ENCODE peak calls at places on chromosomes 2 and 18, in ten cellular contexts. One of them, this sample, is unnamed.

GRCh38 chr2:198004173-198004572 is 199.8 kb downstream of the PLCL1 start:
- DNase-seq in lower lobe of right lung: no peak
- DNase-seq in epithelial cell of prostate: no peak
- DNase-seq in OCI-LY7: no peak
- DNase-seq in psoas muscle: no peak
- DNase-seq in IMR-90: no peak
- DNase-seq in fibroblast of lung: peak
- DNase-seq in MM.1S: no peak
- DNase-seq in A549: no peak
- DNase-seq in trophoblast cell: no peak
- DNase-seq in this sample: no peak

GRCh38 chr2:141555876-141556470 is 574.8 kb downstream of the LRP1B start:
- DNase-seq in lower lobe of right lung: no peak
- DNase-seq in epithelial cell of prostate: no peak
- DNase-seq in OCI-LY7: no peak
- DNase-seq in psoas muscle: no peak
- DNase-seq in IMR-90: no peak
- DNase-seq in fibroblast of lung: peak
- DNase-seq in MM.1S: no peak
- DNase-seq in A549: no peak
- DNase-seq in trophoblast cell: no peak
- DNase-seq in this sample: no peak

GRCh38 chr18:25669741-25670140 is 317.8 kb upstream of the ZNF521 start:
- DNase-seq in lower lobe of right lung: no peak
- DNase-seq in epithelial cell of prostate: no peak
- DNase-seq in OCI-LY7: no peak
- DNase-seq in psoas muscle: no peak
- DNase-seq in IMR-90: no peak
- DNase-seq in fibroblast of lung: no peak
- DNase-seq in MM.1S: no peak
- DNase-seq in A549: no peak
- DNase-seq in trophoblast cell: no peak
- DNase-seq in this sample: no peak

GRCh38 chr2:149132303-149132702 is 93.8 kb downstream of the LYPD6B start:
- DNase-seq in lower lobe of right lung: no peak
- DNase-seq in epithelial cell of prostate: no peak
- DNase-seq in OCI-LY7: no peak
- DNase-seq in psoas muscle: no peak
- DNase-seq in IMR-90: no peak
- DNase-seq in fibroblast of lung: no peak
- DNase-seq in MM.1S: no peak
- DNase-seq in A549: no peak
- DNase-seq in trophoblast cell: no peak
- DNase-seq in this sample: no peak

GRCh38 chr2:46460241-46460921 is 19.0 kb upstream of the TMEM247 start:
- DNase-seq in lower lobe of right lung: no peak
- DNase-seq in epithelial cell of prostate: no peak
- DNase-seq in OCI-LY7: no peak
- DNase-seq in psoas muscle: peak
- DNase-seq in IMR-90: no peak
- DNase-seq in fibroblast of lung: no peak
- DNase-seq in MM.1S: no peak
- DNase-seq in A549: no peak
- DNase-seq in trophoblast cell: no peak
- DNase-seq in this sample: peak

GRCh38 chr2:128612628-128613027 is 294.0 kb upstream of the HS6ST1 start:
- DNase-seq in lower lobe of right lung: peak
- DNase-seq in epithelial cell of prostate: no peak
- DNase-seq in OCI-LY7: no peak
- DNase-seq in psoas muscle: peak
- DNase-seq in IMR-90: no peak
- DNase-seq in fibroblast of lung: no peak
- DNase-seq in MM.1S: no peak
- DNase-seq in A549: no peak
- DNase-seq in trophoblast cell: no peak
- DNase-seq in this sample: no peak

GRCh38 chr2:120347387-120348010 is 1.6 kb downstream of the INHBB start:
- DNase-seq in lower lobe of right lung: no peak
- DNase-seq in epithelial cell of prostate: no peak
- DNase-seq in OCI-LY7: no peak
- DNase-seq in psoas muscle: peak
- DNase-seq in IMR-90: peak
- DNase-seq in fibroblast of lung: peak
- DNase-seq in MM.1S: no peak
- DNase-seq in A549: no peak
- DNase-seq in trophoblast cell: peak
- DNase-seq in this sample: no peak

GRCh38 chr2:3192281-3192818 is 185.3 kb downstream of the EIPR1 start:
- DNase-seq in lower lobe of right lung: no peak
- DNase-seq in epithelial cell of prostate: no peak
- DNase-seq in OCI-LY7: no peak
- DNase-seq in psoas muscle: peak
- DNase-seq in IMR-90: no peak
- DNase-seq in fibroblast of lung: no peak
- DNase-seq in MM.1S: no peak
- DNase-seq in A549: no peak
- DNase-seq in trophoblast cell: no peak
- DNase-seq in this sample: no peak

GRCh38 chr2:79573895-79574674 is 61.2 kb downstream of the CTNNA2 start:
- DNase-seq in lower lobe of right lung: no peak
- DNase-seq in epithelial cell of prostate: no peak
- DNase-seq in OCI-LY7: no peak
- DNase-seq in psoas muscle: no peak
- DNase-seq in IMR-90: no peak
- DNase-seq in fibroblast of lung: no peak
- DNase-seq in MM.1S: no peak
- DNase-seq in A549: no peak
- DNase-seq in trophoblast cell: no peak
- DNase-seq in this sample: no peak
- H3K27ac ChIP-seq in lower lobe of right lung: no peak
- H3K27ac ChIP-seq in epithelial cell of prostate: no peak
- H3K27ac ChIP-seq in OCI-LY7: no peak
- H3K27ac ChIP-seq in psoas muscle: no peak
- H3K27ac ChIP-seq in IMR-90: no peak
- H3K27ac ChIP-seq in fibroblast of lung: no peak
- H3K27ac ChIP-seq in MM.1S: no peak
- H3K27ac ChIP-seq in A549: no peak
- H3K27ac ChIP-seq in trophoblast cell: no peak
- H3K27ac ChIP-seq in this sample: no peak

DNA sequence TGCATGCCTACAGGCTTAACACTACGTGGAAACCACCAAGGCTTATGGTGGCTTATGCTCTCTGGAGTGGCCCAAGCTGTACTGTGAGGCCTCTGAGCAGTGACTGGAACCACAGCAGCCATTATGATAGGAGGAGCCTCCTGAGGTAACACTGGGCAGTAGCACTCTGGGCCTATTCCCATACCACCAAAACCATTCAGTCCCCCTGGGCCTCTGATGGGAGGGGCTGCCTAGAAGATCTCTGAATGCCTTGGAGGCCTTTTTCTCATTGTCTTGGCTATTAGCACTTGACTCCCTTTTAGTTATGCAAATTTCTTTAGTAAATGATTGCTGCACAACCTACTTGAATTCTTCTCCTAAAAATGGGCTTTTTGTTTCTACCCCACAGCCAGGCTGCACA is 985.0 kb downstream of the DPP10 start:
- DNase-seq in lower lobe of right lung: no peak
- DNase-seq in epithelial cell of prostate: no peak
- DNase-seq in OCI-LY7: no peak
- DNase-seq in psoas muscle: no peak
- DNase-seq in IMR-90: no peak
- DNase-seq in fibroblast of lung: no peak
- DNase-seq in MM.1S: no peak
- DNase-seq in A549: no peak
- DNase-seq in trophoblast cell: no peak
- DNase-seq in this sample: no peak
- H3K27ac ChIP-seq in lower lobe of right lung: no peak
- H3K27ac ChIP-seq in epithelial cell of prostate: no peak
- H3K27ac ChIP-seq in OCI-LY7: no peak
- H3K27ac ChIP-seq in psoas muscle: no peak
- H3K27ac ChIP-seq in IMR-90: no peak
- H3K27ac ChIP-seq in fibroblast of lung: no peak
- H3K27ac ChIP-seq in MM.1S: no peak
- H3K27ac ChIP-seq in A549: no peak
- H3K27ac ChIP-seq in trophoblast cell: no peak
- H3K27ac ChIP-seq in this sample: no peak

GRCh38 chr2:234249006-234249405 is 198.5 kb downstream of the SPP2 start:
- DNase-seq in lower lobe of right lung: no peak
- DNase-seq in epithelial cell of prostate: no peak
- DNase-seq in OCI-LY7: no peak
- DNase-seq in psoas muscle: no peak
- DNase-seq in IMR-90: no peak
- DNase-seq in fibroblast of lung: no peak
- DNase-seq in MM.1S: no peak
- DNase-seq in A549: peak
- DNase-seq in trophoblast cell: no peak
- DNase-seq in this sample: no peak

GRCh38 chr2:234251326-234252271 is 201.1 kb downstream of the SPP2 start:
- DNase-seq in lower lobe of right lung: no peak
- DNase-seq in epithelial cell of prostate: peak
- DNase-seq in OCI-LY7: no peak
- DNase-seq in psoas muscle: no peak
- DNase-seq in IMR-90: peak
- DNase-seq in fibroblast of lung: peak
- DNase-seq in MM.1S: no peak
- DNase-seq in A549: peak
- DNase-seq in trophoblast cell: no peak
- DNase-seq in this sample: no peak

GRCh38 chr2:234252766-234253165 is 202.3 kb downstream of the SPP2 start:
- DNase-seq in lower lobe of right lung: no peak
- DNase-seq in epithelial cell of prostate: no peak
- DNase-seq in OCI-LY7: no peak
- DNase-seq in psoas muscle: no peak
- DNase-seq in IMR-90: no peak
- DNase-seq in fibroblast of lung: no peak
- DNase-seq in MM.1S: no peak
- DNase-seq in A549: no peak
- DNase-seq in trophoblast cell: no peak
- DNase-seq in this sample: no peak

GRCh38 chr2:234247453-234248180 is 197.1 kb downstream of the SPP2 start:
- DNase-seq in lower lobe of right lung: no peak
- DNase-seq in epithelial cell of prostate: no peak
- DNase-seq in OCI-LY7: no peak
- DNase-seq in psoas muscle: no peak
- DNase-seq in IMR-90: no peak
- DNase-seq in fibroblast of lung: no peak
- DNase-seq in MM.1S: no peak
- DNase-seq in A549: no peak
- DNase-seq in trophoblast cell: no peak
- DNase-seq in this sample: no peak

DNA sequence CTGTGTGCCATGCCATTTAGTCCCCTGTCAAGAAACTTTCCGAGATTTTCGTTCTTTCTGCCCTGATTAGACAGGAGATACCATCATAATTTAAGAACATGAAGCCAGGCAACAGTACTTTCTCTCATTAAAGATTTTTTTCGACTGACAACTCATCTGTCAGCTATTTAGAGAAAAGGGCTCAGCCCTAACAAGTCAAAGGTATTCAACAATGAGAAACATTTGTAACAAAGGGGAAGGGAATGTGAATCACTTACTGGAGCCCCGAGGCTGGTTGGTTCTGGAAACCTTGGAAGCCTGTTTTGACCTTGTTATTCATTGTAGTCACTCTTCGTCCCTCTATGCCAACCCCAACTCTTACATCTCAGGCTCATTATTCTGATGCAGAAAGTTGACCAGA is 199.4 kb downstream of the SPP2 start:
- DNase-seq in lower lobe of right lung: no peak
- DNase-seq in epithelial cell of prostate: peak
- DNase-seq in OCI-LY7: no peak
- DNase-seq in psoas muscle: no peak
- DNase-seq in IMR-90: peak
- DNase-seq in fibroblast of lung: peak
- DNase-seq in MM.1S: no peak
- DNase-seq in A549: peak
- DNase-seq in trophoblast cell: peak
- DNase-seq in this sample: no peak
- H3K27ac ChIP-seq in lower lobe of right lung: no peak
- H3K27ac ChIP-seq in epithelial cell of prostate: peak
- H3K27ac ChIP-seq in OCI-LY7: no peak
- H3K27ac ChIP-seq in psoas muscle: no peak
- H3K27ac ChIP-seq in IMR-90: no peak
- H3K27ac ChIP-seq in fibroblast of lung: no peak
- H3K27ac ChIP-seq in MM.1S: no peak
- H3K27ac ChIP-seq in A549: peak
- H3K27ac ChIP-seq in trophoblast cell: peak
- H3K27ac ChIP-seq in this sample: no peak

GRCh38 chr2:61182059-61182383 is 20.0 kb downstream of the C2orf74 start:
- DNase-seq in lower lobe of right lung: no peak
- DNase-seq in epithelial cell of prostate: no peak
- DNase-seq in OCI-LY7: no peak
- DNase-seq in psoas muscle: no peak
- DNase-seq in IMR-90: no peak
- DNase-seq in fibroblast of lung: no peak
- DNase-seq in MM.1S: no peak
- DNase-seq in A549: no peak
- DNase-seq in trophoblast cell: peak
- DNase-seq in this sample: no peak

GRCh38 chr2:61179701-61180639 is 18.0 kb downstream of the C2orf74 start:
- DNase-seq in lower lobe of right lung: no peak
- DNase-seq in epithelial cell of prostate: no peak
- DNase-seq in OCI-LY7: no peak
- DNase-seq in psoas muscle: peak
- DNase-seq in IMR-90: peak
- DNase-seq in fibroblast of lung: peak
- DNase-seq in MM.1S: no peak
- DNase-seq in A549: no peak
- DNase-seq in trophoblast cell: no peak
- DNase-seq in this sample: no peak

GRCh38 chr2:61178603-61179545 is 16.9 kb downstream of the C2orf74 start:
- DNase-seq in lower lobe of right lung: peak
- DNase-seq in epithelial cell of prostate: no peak
- DNase-seq in OCI-LY7: peak
- DNase-seq in psoas muscle: no peak
- DNase-seq in IMR-90: peak
- DNase-seq in fibroblast of lung: peak
- DNase-seq in MM.1S: peak
- DNase-seq in A549: no peak
- DNase-seq in trophoblast cell: no peak
- DNase-seq in this sample: no peak

GRCh38 chr2:61181382-61182058 is 19.5 kb downstream of the C2orf74 start:
- DNase-seq in lower lobe of right lung: no peak
- DNase-seq in epithelial cell of prostate: no peak
- DNase-seq in OCI-LY7: no peak
- DNase-seq in psoas muscle: no peak
- DNase-seq in IMR-90: no peak
- DNase-seq in fibroblast of lung: no peak
- DNase-seq in MM.1S: no peak
- DNase-seq in A549: no peak
- DNase-seq in trophoblast cell: no peak
- DNase-seq in this sample: no peak

DNA sequence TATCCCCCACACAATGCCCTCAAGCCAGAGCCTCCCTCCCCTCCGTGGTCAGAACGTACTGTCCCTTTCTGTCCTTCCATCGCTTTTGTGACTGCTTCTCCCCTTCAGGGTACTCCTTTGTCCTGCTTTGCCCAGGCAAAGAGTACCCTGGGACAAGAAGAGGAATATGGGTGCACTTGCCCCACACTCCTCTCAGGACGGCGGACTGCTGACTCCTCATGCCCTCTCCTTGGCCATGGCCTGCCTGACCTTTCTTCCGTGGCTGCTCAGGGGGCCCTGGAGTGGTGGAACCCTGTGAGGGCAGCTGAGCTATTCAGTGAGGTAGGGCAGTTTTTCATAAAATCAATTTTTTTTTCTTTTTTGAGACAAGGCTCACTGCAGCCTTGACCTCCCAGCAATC is 18.7 kb downstream of the C2orf74 start:
- DNase-seq in lower lobe of right lung: no peak
- DNase-seq in epithelial cell of prostate: no peak
- DNase-seq in OCI-LY7: no peak
- DNase-seq in psoas muscle: no peak
- DNase-seq in IMR-90: no peak
- DNase-seq in fibroblast of lung: no peak
- DNase-seq in MM.1S: no peak
- DNase-seq in A549: no peak
- DNase-seq in trophoblast cell: no peak
- DNase-seq in this sample: no peak
- H3K27ac ChIP-seq in lower lobe of right lung: peak
- H3K27ac ChIP-seq in epithelial cell of prostate: peak
- H3K27ac ChIP-seq in OCI-LY7: no peak
- H3K27ac ChIP-seq in psoas muscle: peak
- H3K27ac ChIP-seq in IMR-90: peak
- H3K27ac ChIP-seq in fibroblast of lung: peak
- H3K27ac ChIP-seq in MM.1S: no peak
- H3K27ac ChIP-seq in A549: no peak
- H3K27ac ChIP-seq in trophoblast cell: no peak
- H3K27ac ChIP-seq in this sample: peak

This sample was measured in substantia nigra.